ENCODE peak calls at places on chromosomes 12 and 14, in four cellular contexts. N, F, A and P are unnamed samples.

GRCh38 chr14:66117600-66117999 is 368.6 kb upstream of the CCDC196 start:
- DNase-seq in N (peak; percentile 33), F (no peak), A (no peak), P (peak; percentile 63)

GRCh38 chr12:29427964-29428363 is 47.0 kb upstream of the ERGIC2 start:
- DNase-seq in N (no peak), F (no peak), A (no peak), P (peak; percentile 31)

GRCh38 chr12:47648056-47648579 is 57.7 kb downstream of the RPAP3 start:
- DNase-seq in N (no peak), F (no peak), A (no peak), P (no peak)

GRCh38 chr12:71456316-71456715 is 16.7 kb downstream of the LGR5 start:
- DNase-seq in N (no peak), F (no peak), A (no peak), P (no peak)

GRCh38 chr12:52667509-52667908 is 12.7 kb downstream of the KRT1 start:
- DNase-seq in N (no peak), F (no peak), A (no peak), P (peak; percentile 33)

GRCh38 chr12:96780330-96780729 is 126.7 kb upstream of the NEDD1 start:
- DNase-seq in N (no peak), F (no peak), A (no peak), P (peak; percentile 9)

GRCh38 chr12:15015121-15015520 is 42.3 kb downstream of the PDE6H start:
- DNase-seq in N (no peak), F (no peak), A (no peak), P (no peak)

GRCh38 chr12:112160611-112161010 is 35.3 kb downstream of the TRAFD1 start:
- DNase-seq in N (no peak), F (no peak), A (no peak), P (no peak)

GRCh38 chr12:121371404-121371803 is 19.2 kb upstream of the ANAPC5 start:
- DNase-seq in N (no peak), F (no peak), A (no peak), P (no peak)

GRCh38 chr14:36591482-36591881 is 9.1 kb upstream of the NKX2-8 start:
- DNase-seq in N (no peak), F (no peak), A (no peak), P (no peak)

GRCh38 chr14:104868060-104868740 is 3.1 kb downstream of the CEP170B start:
- DNase-seq in N (no peak), F (no peak), A (no peak), P (no peak)

GRCh38 chr12:6323340-6323994 is 13.0 kb downstream of the PLEKHG6 start:
- DNase-seq in N (peak; percentile 94), F (peak; percentile 93), A (peak; percentile 72), P (peak; percentile 99)
- H2BK120ac ChIP-seq in N (peak overlapping the region; percentile 62), F (no peak overlapping the region), A (peak overlapping the region; percentile 81), P (peak overlapping the region; percentile 3)

DNA sequence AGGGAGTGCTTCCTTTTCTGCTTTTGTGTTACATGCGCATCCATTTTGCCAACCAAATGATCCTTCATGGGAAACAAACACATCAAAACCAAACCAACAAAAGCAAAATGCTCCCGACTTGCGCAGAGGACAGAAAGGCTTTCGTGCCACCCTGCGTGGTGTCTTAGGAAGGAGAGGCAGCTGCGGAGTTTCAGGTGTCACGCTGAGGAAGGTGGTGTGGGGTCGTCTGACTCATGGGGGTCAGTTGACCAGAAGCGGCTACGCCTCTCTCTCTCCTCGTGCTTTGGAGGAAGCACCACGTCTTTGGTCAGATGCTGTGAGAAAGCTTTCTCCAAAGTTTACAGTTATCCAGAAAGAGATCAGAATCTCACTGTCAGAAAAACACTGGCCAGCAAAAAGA is 7.9 kb downstream of the EMP1 start:
- DNase-seq in N (peak; percentile 93), F (peak; percentile 57), A (no peak), P (no peak)
- H3K9ac ChIP-seq in N (peak overlapping the region; percentile 12), F (no peak overlapping the region), A (no peak overlapping the region), P (no peak overlapping the region)

DNA sequence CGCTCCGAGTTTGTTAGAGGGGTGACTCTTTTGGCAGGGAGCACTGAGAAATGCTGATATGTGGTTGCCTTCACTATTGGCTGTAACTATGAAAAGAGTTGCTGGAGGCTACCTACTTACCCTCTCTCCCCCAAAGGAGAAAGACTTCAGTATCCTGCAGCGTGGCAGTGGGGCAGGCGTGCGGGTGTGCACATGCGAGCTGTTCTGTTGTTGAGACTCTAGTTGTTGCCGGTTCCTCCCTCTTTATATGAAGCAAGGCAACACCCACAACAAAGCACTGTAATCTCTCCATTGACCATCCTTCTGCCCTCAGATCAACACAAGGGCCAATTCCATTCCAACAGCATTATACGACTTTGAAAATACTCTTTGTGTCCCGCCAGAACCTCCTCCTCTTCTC is 259.4 kb downstream of the CACNA1C start:
- DNase-seq in N (no peak), F (no peak), A (no peak), P (no peak)
- H3K56ac ChIP-seq in N (peak overlapping the region; percentile 10), F (no peak overlapping the region), A (no peak overlapping the region), P (no peak overlapping the region)

GRCh38 chr14:93926873-93927571 is at the start of gene FAM181A:
- DNase-seq in N (no peak), F (no peak), A (no peak), P (no peak)
- H2BK120ac ChIP-seq in N (no peak within 1 kb of the TSS), F (no peak within 1 kb of the TSS), A (no peak within 1 kb of the TSS), P (no peak within 1 kb of the TSS)

DNA sequence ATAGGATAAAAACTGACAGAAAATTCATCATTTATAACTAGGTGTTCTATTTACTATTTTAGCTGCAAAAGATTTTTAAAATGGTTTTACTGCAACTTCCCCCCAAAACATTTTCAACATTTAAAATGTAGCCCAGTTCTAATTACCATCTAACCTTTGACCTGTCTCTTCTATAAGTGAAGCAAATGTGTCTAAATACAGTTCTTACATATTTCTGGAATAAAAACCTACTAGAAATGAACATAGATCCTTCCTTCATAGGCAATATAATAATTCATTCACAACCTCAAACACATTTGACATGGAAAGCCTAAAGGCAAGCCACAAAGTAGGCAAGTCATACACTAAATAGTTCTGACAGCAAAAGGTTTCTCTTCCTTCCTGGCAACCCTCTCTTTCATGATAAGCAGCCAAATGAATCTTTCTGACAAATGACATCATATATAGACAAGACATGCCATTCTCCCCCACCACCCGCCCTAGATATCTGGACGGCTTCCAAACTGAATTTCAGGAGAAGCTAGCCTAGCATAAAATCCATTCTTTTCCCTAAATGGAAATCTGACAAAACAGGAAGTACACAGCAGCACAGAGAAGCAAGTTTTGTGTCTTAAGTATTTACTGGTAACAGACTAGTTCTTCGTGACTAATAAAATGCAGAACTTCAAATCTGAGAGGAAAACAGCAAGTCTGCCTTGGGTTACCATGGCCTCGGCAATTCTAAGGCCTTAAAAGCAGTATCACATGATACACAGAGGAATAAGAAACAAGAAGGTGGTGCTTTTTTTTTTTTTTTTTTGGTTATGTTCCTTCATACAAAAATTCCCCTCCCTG is 17.2 kb upstream of the ARID4A start:
- DNase-seq in N (peak; percentile 92), F (no peak), A (no peak), P (no peak)
- H3K9ac ChIP-seq in N (peak overlapping the region; percentile 59), F (no peak overlapping the region), A (no peak overlapping the region), P (no peak overlapping the region)

DNA sequence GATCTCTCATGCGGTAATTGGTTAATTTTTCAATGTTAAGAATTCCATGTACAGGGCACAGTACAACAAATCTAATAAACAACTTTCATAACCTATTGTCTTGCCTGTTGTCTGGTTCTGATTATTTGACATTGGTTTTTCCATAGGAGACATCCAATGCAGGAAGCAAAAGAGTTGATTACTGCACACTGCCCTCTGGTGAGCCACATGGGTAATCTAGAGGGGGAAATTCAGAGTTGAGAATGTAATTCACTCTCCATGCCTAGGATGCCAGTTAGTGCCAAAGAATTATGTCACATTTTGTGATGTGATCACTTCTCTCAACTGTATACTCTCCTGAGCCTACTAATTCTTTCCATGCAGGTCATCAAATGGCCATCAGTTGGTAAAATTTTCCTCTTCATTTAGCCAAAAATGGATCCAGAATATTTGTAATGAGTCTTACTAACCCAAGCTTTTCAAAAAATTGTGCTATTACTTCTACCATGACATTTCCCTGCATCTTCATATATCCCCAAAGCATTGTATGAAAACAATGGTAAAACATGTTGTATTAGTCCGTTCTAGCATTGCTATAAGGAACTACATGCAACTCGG is 17.7 kb upstream of the CCDC91 start:
- DNase-seq in N (peak; percentile 68), F (peak; percentile 34), A (no peak), P (peak; percentile 57)
- H3K56ac ChIP-seq in N (no peak overlapping the region), F (no peak overlapping the region), A (no peak overlapping the region), P (no peak overlapping the region)